ENCODE peak calls at places on chromosome 7, in nine cellular contexts. K, R, W, Y, X, A, G, O and L are unnamed samples.

GRCh38 chr7:128899392-128899791 is 11.1 kb downstream of the KCP start:
- DNase-seq in W (no peak), Y (no peak), A (no peak), R (peak), K (no peak), O (no peak), G (no peak), X (no peak), L (no peak)

GRCh38 chr7:34584526-34584925 is 73.5 kb upstream of the NPSR1 start:
- DNase-seq in K (no peak), A (no peak), R (no peak), Y (no peak), O (no peak), W (no peak), G (no peak), X (no peak), L (no peak)

GRCh38 chr7:1458676-1459511 is at the start of gene MICALL2:
- DNase-seq in A (no peak), W (peak), X (no peak), K (peak), Y (peak), R (peak), O (no peak), G (no peak), L (peak)

GRCh38 chr7:8823486-8823885 is 390.1 kb downstream of the NXPH1 start:
- DNase-seq in K (no peak), A (no peak), O (no peak), Y (no peak), W (no peak), G (no peak), X (no peak), R (no peak), L (no peak)

GRCh38 chr7:101402081-101402779 is 39.6 kb downstream of the COL26A1 start:
- DNase-seq in X (peak), R (no peak), Y (no peak), K (peak), O (no peak), A (no peak), W (no peak), G (no peak), L (peak)

GRCh38 chr7:22052221-22052639 is 106.5 kb upstream of the CDCA7L start:
- DNase-seq in R (no peak), G (no peak), W (no peak), K (no peak), X (no peak), A (no peak), Y (no peak), O (no peak), L (no peak)

GRCh38 chr7:94297397-94297838 is 97.3 kb upstream of the COL1A2 start:
- DNase-seq in O (no peak), A (no peak), R (no peak), K (no peak), X (no peak), W (no peak), Y (no peak), G (no peak), L (peak)

GRCh38 chr7:32957326-32958045 is at the start of gene FKBP9:
- DNase-seq in R (no peak), W (peak), O (peak), Y (peak), X (peak), K (peak), A (no peak), G (peak), L (peak)

GRCh38 chr7:98836811-98837631 is 32.8 kb downstream of the TMEM130 start:
- DNase-seq in K (peak), A (no peak), G (peak), O (peak), R (peak), W (no peak), X (peak), Y (peak), L (peak)

GRCh38 chr7:135194494-135195095 is 16.7 kb downstream of the WDR91 start:
- DNase-seq in O (no peak), K (peak), W (no peak), R (no peak), Y (no peak), X (no peak), G (no peak), A (no peak), L (no peak)

GRCh38 chr7:96084880-96085551 is 236.9 kb downstream of the SLC25A13 start:
- DNase-seq in R (no peak), G (no peak), W (no peak), Y (no peak), K (no peak), O (no peak), A (no peak), X (no peak), L (no peak)

GRCh38 chr7:37666026-37666780 is 17.4 kb upstream of the GPR141 start:
- DNase-seq in O (no peak), G (no peak), A (no peak), X (no peak), Y (no peak), R (no peak), K (no peak), W (no peak), L (no peak)

GRCh38 chr7:4015371-4015770 is 666.7 kb upstream of the FOXK1 start:
- DNase-seq in K (peak), O (no peak), G (no peak), W (no peak), A (no peak), Y (no peak), X (no peak), R (no peak), L (no peak)

GRCh38 chr7:18607025-18607424 is 111.5 kb downstream of the HDAC9 start:
- DNase-seq in O (no peak), Y (no peak), X (no peak), A (no peak), G (no peak), R (no peak), W (no peak), K (no peak), L (no peak)

GRCh38 chr7:132603241-132603789 is 27.0 kb upstream of the PLXNA4 start:
- DNase-seq in X (no peak), R (no peak), O (no peak), A (no peak), Y (no peak), G (no peak), W (no peak), K (no peak), L (no peak)

GRCh38 chr7:142711722-142712616 is 37.3 kb upstream of the PRSS1 start:
- DNase-seq in R (peak), X (no peak), G (peak), K (no peak), Y (no peak), W (no peak), A (no peak), O (no peak), L (no peak)

GRCh38 chr7:152132812-152133211 is 107.3 kb downstream of the GALNT11 start:
- DNase-seq in W (no peak), R (no peak), O (no peak), K (no peak), A (no peak), G (no peak), Y (no peak), X (no peak), L (no peak)

GRCh38 chr7:139619367-139619657 is 95.8 kb downstream of the CLEC2L start:
- DNase-seq in O (no peak), A (no peak), G (no peak), W (no peak), X (no peak), K (no peak), Y (no peak), R (no peak), L (peak)

GRCh38 chr7:98211221-98211675 is at the start of gene BHLHA15:
- DNase-seq in W (peak), O (no peak), R (peak), G (peak), K (peak), A (no peak), X (no peak), Y (peak), L (no peak)

GRCh38 chr7:83178066-83178465 is 15.4 kb upstream of the PCLO start:
- DNase-seq in K (no peak), R (no peak), G (no peak), A (no peak), W (no peak), X (no peak), O (no peak), Y (no peak), L (no peak)

GRCh38 chr7:116337800-116338199 is 127.5 kb downstream of the TES start:
- DNase-seq in Y (no peak), R (no peak), K (no peak), X (no peak), O (no peak), G (no peak), A (no peak), W (no peak), L (no peak)

GRCh38 chr7:28921822-28922221 is 36.3 kb downstream of the TRIL start:
- DNase-seq in A (no peak), K (peak), Y (peak), G (peak), R (peak), X (no peak), O (peak), W (no peak), L (peak)

GRCh38 chr7:47580811-47581331 is 1.0 kb downstream of the TNS3 start:
- DNase-seq in R (peak), X (no peak), O (no peak), W (no peak), G (no peak), K (peak), Y (no peak), A (no peak), L (peak)